ENCODE peak calls at places on chromosomes 12 and 14, in eight cellular contexts. K is SK-N-SH, X is progenitor cell of endocrine pancreas, O is nephron progenitor cell, C is neural progenitor cell, Y is fibroblast of the aortic adventitia, E is heart right ventricle, G is upper lobe of right lung. D is an unnamed sample.

GRCh38 chr14:65156568-65157366 is 54.5 kb upstream of the MAX start:
- DNase-seq in G (peak; percentile 72), C (no peak), X (no peak), K (no peak), O (peak; percentile 26), E (peak; percentile 28), Y (peak; percentile 96), D (peak; percentile 62)

GRCh38 chr12:131432532-131433260 is 278.2 kb upstream of the SFSWAP start:
- DNase-seq in O (peak; percentile 48), E (no peak), X (no peak), K (no peak), G (no peak), C (peak; percentile 47), Y (no peak), D (no peak)

GRCh38 chr12:4506430-4506829 is 32.3 kb upstream of the RAD51AP1 start:
- DNase-seq in E (no peak), Y (no peak), O (no peak), C (no peak), K (no peak), G (no peak), X (no peak), D (no peak)

GRCh38 chr14:30728471-30728870 is 106.4 kb downstream of the SCFD1 start:
- DNase-seq in C (no peak), X (no peak), O (no peak), G (no peak), E (no peak), K (no peak), Y (no peak), D (no peak)

GRCh38 chr12:6345319-6346071 is 3.6 kb upstream of the TNFRSF1A start:
- DNase-seq in C (no peak), E (no peak), Y (peak; percentile 98), G (no peak), K (no peak), O (no peak), X (no peak), D (no peak)

GRCh38 chr12:66964629-66965028 is 285.8 kb upstream of the GRIP1 start:
- DNase-seq in O (no peak), X (no peak), G (no peak), K (no peak), E (no peak), C (no peak), Y (no peak), D (no peak)

GRCh38 chr12:115176741-115177400 is 492.9 kb upstream of the TBX3 start:
- DNase-seq in G (no peak), K (peak; percentile 13), X (no peak), C (no peak), E (no peak), Y (no peak), O (no peak), D (no peak)

GRCh38 chr14:96304956-96305355 is 48.9 kb downstream of the BDKRB1 start:
- DNase-seq in K (no peak), O (peak; percentile 25), C (peak; percentile 69), Y (no peak), X (no peak), E (no peak), G (no peak), D (no peak)

GRCh38 chr12:56581418-56582145 is 48.5 kb downstream of the BAZ2A start:
- DNase-seq in X (no peak), Y (no peak), O (no peak), G (no peak), C (no peak), K (no peak), E (no peak), D (no peak)

DNA sequence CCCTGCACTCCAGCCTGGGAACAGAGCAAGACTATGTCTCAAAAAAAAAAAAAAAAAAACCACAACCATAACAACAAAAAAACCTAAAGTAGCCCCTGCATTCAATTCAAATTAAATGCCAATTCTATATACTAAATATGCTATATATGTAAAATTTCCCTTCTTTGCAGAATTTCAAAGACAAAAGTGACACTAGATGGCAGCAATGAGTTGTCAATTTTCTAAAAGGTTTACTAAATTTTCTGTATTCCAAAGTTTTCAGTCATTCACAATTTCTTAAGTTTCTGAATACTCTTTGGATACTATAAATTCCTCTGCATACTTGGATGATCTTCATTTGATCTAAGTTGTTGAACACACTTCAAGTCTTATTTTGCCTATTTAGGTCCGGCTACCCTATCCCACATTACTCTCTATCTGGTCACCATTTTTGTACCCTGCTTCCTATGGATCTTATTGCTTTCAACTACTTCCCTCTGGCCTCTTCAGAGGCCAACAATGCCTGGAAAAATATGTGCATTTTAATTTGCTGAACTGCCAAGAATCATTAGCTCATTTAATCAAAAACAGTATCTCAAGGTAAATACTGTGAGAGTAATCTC is 27.9 kb downstream of the HNRNPC start:
- DNase-seq in Y (peak; percentile 60), E (no peak), G (no peak), K (no peak), C (no peak), X (no peak), O (no peak), D (no peak)
- TF ChIP-seq CTCF in Y (peak; percentile 41), E (peak; percentile 22), G (peak; percentile 47), K (peak; percentile 70), C (peak; percentile 57), X (peak; percentile 51), O (peak; percentile 28), D (peak; percentile 33)

GRCh38 chr12:82685721-82686222 is 934 bp upstream of the TMTC2 start:
- DNase-seq in C (peak; percentile 97), K (peak; percentile 74), O (peak; percentile 95), Y (peak; percentile 96), X (peak; percentile 91), E (peak; percentile 92), G (peak; percentile 97), D (peak; percentile 87)

GRCh38 chr12:82688619-82689018 is 1.9 kb downstream of the TMTC2 start:
- DNase-seq in Y (no peak), G (no peak), O (no peak), X (no peak), E (no peak), K (no peak), C (peak; percentile 15), D (no peak)

GRCh38 chr12:82687020-82687951 is 580 bp downstream of the TMTC2 start:
- DNase-seq in O (peak; percentile 71), K (no peak), C (peak; percentile 72), G (peak; percentile 78), X (peak; percentile 53), E (peak; percentile 33), Y (peak; percentile 33), D (no peak)

GRCh38 chr12:82686223-82687019 is at the start of gene TMTC2:
- DNase-seq in O (peak; percentile 92), X (peak; percentile 81), K (peak; percentile 95), G (peak; percentile 97), C (peak; percentile 93), E (peak; percentile 92), Y (peak; percentile 89), D (peak; percentile 59)

DNA sequence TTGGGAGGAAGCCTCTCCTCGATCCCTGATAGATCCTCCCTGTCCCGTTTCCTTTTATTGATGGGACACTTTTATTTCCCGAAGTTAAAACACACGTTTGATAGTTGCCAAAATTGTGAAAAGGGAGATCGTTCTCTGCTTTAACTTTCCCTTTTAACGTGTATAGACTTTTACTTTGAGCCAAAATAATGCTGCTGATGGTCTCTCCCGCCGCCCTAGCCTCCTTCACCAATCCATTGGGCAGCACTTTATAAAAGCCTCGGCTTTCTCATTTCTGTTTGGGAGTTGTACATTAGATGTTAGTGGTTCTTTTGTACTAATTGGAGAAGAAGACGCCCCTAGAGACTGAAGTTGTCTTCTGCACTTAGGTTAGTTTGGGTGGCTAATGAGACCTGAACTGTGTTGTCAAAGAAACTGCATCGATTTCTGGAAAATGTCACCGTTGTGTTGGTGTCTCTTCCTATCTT is 1.4 kb downstream of the TMTC2 start:
- DNase-seq in Y (peak; percentile 39), K (peak; percentile 15), O (no peak), G (no peak), X (no peak), C (peak; percentile 38), E (no peak), D (no peak)
- TF ChIP-seq CTCF in Y (no peak), K (peak; percentile 37), O (no peak), G (no peak), X (peak; percentile 18), C (peak; percentile 34), E (no peak), D (peak; percentile 10)

GRCh38 chr14:93114713-93115068 is 1.0 kb downstream of the ITPK1 start:
- DNase-seq in X (peak; percentile 22), K (no peak), E (peak; percentile 42), O (peak; percentile 35), Y (no peak), G (no peak), C (peak; percentile 42), D (no peak)
- TF ChIP-seq CTCF in X (no peak), K (peak; percentile 12), E (no peak), O (no peak), Y (no peak), G (peak; percentile 3), C (no peak), D (no peak)

GRCh38 chr14:35406090-35406489 is 1.5 kb upstream of the NFKBIA start:
- DNase-seq in K (no peak), O (no peak), Y (no peak), G (no peak), C (no peak), E (no peak), X (no peak), D (no peak)

GRCh38 chr14:35405304-35405996 is 901 bp upstream of the NFKBIA start:
- DNase-seq in X (no peak), C (peak; percentile 20), O (no peak), G (peak; percentile 77), K (no peak), E (no peak), Y (peak; percentile 32), D (no peak)

GRCh38 chr14:35404246-35404495 is 378 bp downstream of the NFKBIA start:
- DNase-seq in X (no peak), Y (no peak), O (no peak), C (no peak), G (no peak), E (no peak), K (no peak), D (no peak)

GRCh38 chr14:35403397-35404245 is 928 bp downstream of the NFKBIA start:
- DNase-seq in G (peak; percentile 99), Y (peak; percentile 94), O (peak; percentile 86), K (peak; percentile 97), C (peak; percentile 94), E (peak; percentile 99), X (peak; percentile 71), D (peak; percentile 90)

DNA sequence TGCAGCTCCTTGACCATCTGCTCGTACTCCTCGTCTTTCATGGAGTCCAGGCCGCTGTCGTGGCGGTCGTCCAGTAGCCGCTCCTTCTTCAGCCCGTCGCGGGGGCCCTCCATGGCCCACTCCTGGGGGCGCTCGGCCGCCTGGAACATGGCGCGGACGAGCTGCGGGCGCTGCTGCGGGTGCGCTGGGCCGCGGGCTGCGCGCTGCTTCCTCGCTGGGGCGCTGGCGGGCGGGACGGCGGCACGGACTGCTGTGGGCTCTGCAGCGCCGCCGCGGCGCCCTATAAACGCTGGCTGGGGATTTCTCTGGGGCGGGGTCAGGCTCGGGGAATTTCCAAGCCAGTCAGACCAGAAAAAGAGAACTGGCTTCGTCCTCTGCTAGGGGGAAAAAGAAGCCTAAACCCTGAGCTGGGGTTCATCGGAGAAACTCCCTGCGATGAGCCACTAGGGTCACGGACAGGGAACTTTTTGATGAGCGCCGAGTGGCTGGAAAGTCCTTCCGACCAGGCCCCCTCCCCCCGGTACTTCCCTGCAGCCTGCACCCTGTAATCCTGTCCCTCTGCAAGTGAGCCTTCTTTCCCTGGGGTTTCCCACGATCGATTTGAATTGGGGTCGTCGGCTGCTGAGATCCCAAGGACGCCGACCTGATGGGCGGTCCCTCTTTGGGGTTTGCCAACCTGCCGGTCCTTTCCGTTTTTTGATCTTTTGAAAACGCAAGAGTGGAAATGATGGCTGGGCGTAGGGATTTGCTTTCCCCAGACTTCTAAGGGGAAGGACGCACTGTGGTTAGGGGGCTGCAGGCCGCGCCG is at the start of gene NFKBIA:
- DNase-seq in Y (peak; percentile 89), K (peak; percentile 87), G (peak; percentile 96), C (peak; percentile 92), O (peak; percentile 87), E (peak; percentile 94), X (peak; percentile 82), D (no peak)
- TF ChIP-seq CTCF in Y (peak; percentile 38), K (peak; percentile 52), G (peak; percentile 36), C (peak; percentile 53), O (no peak), E (no peak), X (peak; percentile 57), D (peak; percentile 35)